ENCODE peak calls at places on chromosomes 13 and 19, in six cellular contexts. M, R, T, D, K and E are unnamed samples.

GRCh38 chr13:23443110-23443509 is 9.6 kb upstream of the SACS start:
- DNase-seq in M (no peak), R (no peak), T (no peak), D (no peak), K (no peak), E (no peak)

GRCh38 chr13:98068511-98068910 is 74.4 kb upstream of the FARP1 start:
- DNase-seq in M (no peak), R (no peak), T (no peak), D (no peak), K (no peak), E (peak)

GRCh38 chr19:16258440-16258903 is 60.8 kb downstream of the AP1M1 start:
- DNase-seq in M (no peak), R (no peak), T (no peak), D (no peak), K (peak), E (no peak)

GRCh38 chr13:31891472-31891871 is 140.1 kb upstream of the FRY start:
- DNase-seq in M (no peak), R (no peak), T (no peak), D (no peak), K (no peak), E (peak)

GRCh38 chr19:33055718-33056117 is 9.0 kb downstream of the RHPN2 start:
- DNase-seq in M (no peak), R (no peak), T (no peak), D (no peak), K (no peak), E (peak)

GRCh38 chr19:38265213-38265861 is 964 bp downstream of the SPINT2 start:
- DNase-seq in M (no peak), R (peak), T (no peak), D (no peak), K (no peak), E (peak)

GRCh38 chr19:13156968-13157882 is 7.0 kb downstream of the IER2 start:
- DNase-seq in M (no peak), R (peak), T (no peak), D (no peak), K (no peak), E (no peak)

GRCh38 chr13:74187564-74187963 is 53.4 kb upstream of the KLF12 start:
- DNase-seq in M (no peak), R (peak), T (no peak), D (no peak), K (no peak), E (peak)

GRCh38 chr13:112855859-112856258 is 113.2 kb upstream of the MCF2L start:
- DNase-seq in M (no peak), R (no peak), T (no peak), D (no peak), K (no peak), E (no peak)

GRCh38 chr19:40556953-40557530 is 19.6 kb upstream of the SHKBP1 start:
- DNase-seq in M (no peak), R (no peak), T (no peak), D (no peak), K (no peak), E (no peak)

GRCh38 chr13:99432637-99433542 is 68.4 kb upstream of the TM9SF2 start:
- DNase-seq in M (peak), R (peak), T (peak), D (peak), K (peak), E (peak)

GRCh38 chr19:718251-719024 is 9.7 kb downstream of the PALM start:
- DNase-seq in M (no peak), R (no peak), T (no peak), D (no peak), K (peak), E (no peak)

GRCh38 chr19:29843180-29844051 is 31.6 kb downstream of the CCNE1 start:
- DNase-seq in M (no peak), R (no peak), T (no peak), D (no peak), K (peak), E (no peak)

GRCh38 chr19:14091885-14092462 is 1.4 kb upstream of the SAMD1 start:
- DNase-seq in M (no peak), R (no peak), T (no peak), D (no peak), K (no peak), E (no peak)

GRCh38 chr19:53308339-53308811 is 25.2 kb upstream of the ZNF845 start:
- DNase-seq in M (no peak), R (no peak), T (no peak), D (no peak), K (peak), E (no peak)

GRCh38 chr19:47438793-47439220 is 19.5 kb upstream of the MEIS3 start:
- DNase-seq in M (no peak), R (no peak), T (no peak), D (no peak), K (no peak), E (no peak)

GRCh38 chr19:45323671-45324081 is 1.0 kb upstream of the CKM start:
- DNase-seq in M (no peak), R (no peak), T (no peak), D (no peak), K (no peak), E (no peak)

GRCh38 chr13:83221256-83221655 is 661.0 kb downstream of the SLITRK1 start:
- DNase-seq in M (no peak), R (peak), T (no peak), D (no peak), K (no peak), E (no peak)

GRCh38 chr19:10353793-10354391 is 14.5 kb upstream of the ICAM3 start:
- DNase-seq in M (no peak), R (peak), T (no peak), D (no peak), K (peak), E (no peak)

GRCh38 chr13:58085819-58086218 is 454.3 kb downstream of the PCDH17 start:
- DNase-seq in M (no peak), R (no peak), T (no peak), D (no peak), K (no peak), E (no peak)

GRCh38 chr19:10113592-10113963 is 2.1 kb downstream of the P2RY11 start:
- DNase-seq in M (no peak), R (no peak), T (no peak), D (no peak), K (no peak), E (no peak)

GRCh38 chr13:59835569-59835968 is 328.2 kb downstream of the DIAPH3 start:
- DNase-seq in M (no peak), R (no peak), T (no peak), D (no peak), K (no peak), E (no peak)

GRCh38 chr19:27746691-27747380 is 1466.1 kb downstream of the UQCRFS1 start:
- DNase-seq in M (no peak), R (peak), T (no peak), D (no peak), K (peak), E (no peak)

GRCh38 chr13:113835461-113836274 is 28.2 kb downstream of the GAS6 start:
- DNase-seq in M (no peak), R (peak), T (no peak), D (no peak), K (no peak), E (no peak)

GRCh38 chr19:19213822-19214558 is 2.2 kb downstream of the NCAN start:
- DNase-seq in M (no peak), R (no peak), T (no peak), D (no peak), K (no peak), E (no peak)

GRCh38 chr19:54207908-54208783 is 7.5 kb downstream of the RPS9 start:
- DNase-seq in M (no peak), R (peak), T (no peak), D (no peak), K (peak), E (no peak)

GRCh38 chr13:106372199-106373160 is 163.0 kb downstream of the EFNB2 start:
- DNase-seq in M (no peak), R (no peak), T (no peak), D (no peak), K (no peak), E (peak)

GRCh38 chr19:38650180-38650775 is 2.8 kb downstream of the ACTN4 start:
- DNase-seq in M (no peak), R (peak), T (no peak), D (no peak), K (no peak), E (no peak)

GRCh38 chr13:50415428-50415827 is 400.2 kb downstream of the KCNRG start:
- DNase-seq in M (no peak), R (no peak), T (no peak), D (no peak), K (no peak), E (no peak)

GRCh38 chr19:35451278-35452096 is 3.4 kb downstream of the FFAR2 start:
- DNase-seq in M (no peak), R (no peak), T (no peak), D (no peak), K (no peak), E (no peak)

GRCh38 chr13:67299072-67299635 is 69.0 kb upstream of the PCDH9 start:
- DNase-seq in M (no peak), R (peak), T (no peak), D (peak), K (no peak), E (peak)

GRCh38 chr13:52125547-52125946 is 3.3 kb downstream of the NEK5 start:
- DNase-seq in M (no peak), R (no peak), T (no peak), D (no peak), K (no peak), E (no peak)